ENCODE peak calls at places on chromosomes 1 and 21, in nine cellular contexts. K, T, I, D, L, H, Z, N and P are unnamed samples.

GRCh38 chr1:42735477-42736105 is 4.4 kb downstream of the CLDN19 start:
- DNase-seq in K (no peak), T (no peak), I (no peak), D (no peak), L (no peak), H (no peak), Z (no peak), N (no peak), P (no peak)

GRCh38 chr1:83815348-83815747 is 183.6 kb downstream of the TTLL7 start:
- DNase-seq in K (no peak), T (no peak), I (peak; percentile 75), D (no peak), L (no peak), H (no peak), Z (no peak), N (peak; percentile 84), P (no peak)

GRCh38 chr1:206035027-206035426 is 11.3 kb upstream of the CTSE start:
- DNase-seq in K (no peak), T (no peak), I (no peak), D (no peak), L (no peak), H (no peak), Z (no peak), N (no peak), P (no peak)

GRCh38 chr1:54122131-54122751 is 30.6 kb downstream of the CDCP2 start:
- DNase-seq in K (no peak), T (no peak), I (no peak), D (no peak), L (no peak), H (no peak), Z (no peak), N (no peak), P (no peak)

GRCh38 chr21:25507522-25507921 is 99.8 kb downstream of the MRPL39 start:
- DNase-seq in K (no peak), T (peak; percentile 2), I (no peak), D (no peak), L (no peak), H (no peak), Z (no peak), N (peak; percentile 48), P (peak; percentile 5)

GRCh38 chr1:165928075-165928731 is 100.8 kb downstream of the UCK2 start:
- DNase-seq in K (peak; percentile 77), T (peak; percentile 60), I (peak; percentile 58), D (no peak), L (no peak), H (peak; percentile 76), Z (no peak), N (peak; percentile 77), P (peak; percentile 63)

GRCh38 chr1:245939756-245940345 is 567.2 kb downstream of the SMYD3 start:
- DNase-seq in K (no peak), T (no peak), I (no peak), D (no peak), L (no peak), H (no peak), Z (no peak), N (no peak), P (no peak)

GRCh38 chr1:35637401-35637809 is 3.9 kb downstream of the PSMB2 start:
- DNase-seq in K (peak; percentile 28), T (no peak), I (peak; percentile 59), D (no peak), L (no peak), H (peak; percentile 42), Z (peak; percentile 18), N (peak; percentile 54), P (peak; percentile 63)

GRCh38 chr1:41461790-41462679 is 22.4 kb downstream of the EDN2 start:
- DNase-seq in K (no peak), T (no peak), I (peak; percentile 80), D (no peak), L (no peak), H (no peak), Z (no peak), N (peak; percentile 14), P (no peak)

GRCh38 chr1:64965239-64966157 is 851 bp downstream of the JAK1 start:
- DNase-seq in K (peak; percentile 72), T (no peak), I (peak; percentile 73), D (peak; percentile 90), L (peak; percentile 45), H (no peak), Z (no peak), N (peak; percentile 56), P (peak; percentile 80)

GRCh38 chr1:19477284-19478240 is 7.8 kb downstream of the CAPZB start:
- DNase-seq in K (peak; percentile 61), T (no peak), I (no peak), D (no peak), L (no peak), H (peak; percentile 70), Z (no peak), N (no peak), P (peak; percentile 87)

GRCh38 chr1:85048296-85049064 is at the start of gene MCOLN3:
- DNase-seq in K (peak; percentile 66), T (peak; percentile 26), I (no peak), D (peak; percentile 71), L (peak; percentile 27), H (peak; percentile 72), Z (no peak), N (peak; percentile 11), P (no peak)

GRCh38 chr1:66998972-66999371 is 55.0 kb downstream of the SLC35D1 start:
- DNase-seq in K (no peak), T (no peak), I (no peak), D (no peak), L (no peak), H (no peak), Z (no peak), N (no peak), P (peak; percentile 22)

GRCh38 chr1:54927475-54928240 is 40.7 kb upstream of the DHCR24 start:
- DNase-seq in K (no peak), T (no peak), I (peak; percentile 75), D (no peak), L (no peak), H (no peak), Z (no peak), N (peak; percentile 71), P (no peak)

GRCh38 chr1:53733975-53734649 is 4.9 kb downstream of the GLIS1 start:
- DNase-seq in K (no peak), T (no peak), I (no peak), D (no peak), L (no peak), H (no peak), Z (no peak), N (peak; percentile 92), P (no peak)

GRCh38 chr1:17569200-17570139 is 30.0 kb downstream of the ARHGEF10L start:
- DNase-seq in K (no peak), T (no peak), I (peak; percentile 94), D (peak; percentile 95), L (peak; percentile 56), H (no peak), Z (no peak), N (peak; percentile 91), P (peak; percentile 78)

GRCh38 chr21:39696620-39697019 is 48.4 kb upstream of the IGSF5 start:
- DNase-seq in K (no peak), T (no peak), I (no peak), D (no peak), L (no peak), H (no peak), Z (no peak), N (peak; percentile 9), P (no peak)

GRCh38 chr1:26996024-26996423 is 2.5 kb downstream of the TRNP1 start:
- DNase-seq in K (no peak), T (peak; percentile 34), I (peak; percentile 40), D (no peak), L (no peak), H (no peak), Z (no peak), N (peak; percentile 54), P (no peak)

GRCh38 chr1:84410328-84411107 is 12.2 kb downstream of the DNASE2B start:
- DNase-seq in K (no peak), T (no peak), I (no peak), D (no peak), L (no peak), H (no peak), Z (no peak), N (no peak), P (no peak)

GRCh38 chr1:52240592-52240991 is 98.7 kb downstream of the ZFYVE9 start:
- DNase-seq in K (no peak), T (no peak), I (no peak), D (no peak), L (no peak), H (no peak), Z (no peak), N (no peak), P (peak; percentile 30)
- TF ChIP-seq CTCF in K (no peak), T (no peak), I (no peak), D (no peak), L (no peak), H (no peak), Z (no peak), N (no peak), P (no peak)

GRCh38 chr1:117622726-117623125 is 16.9 kb downstream of the TENT5C start:
- DNase-seq in K (no peak), T (no peak), I (no peak), D (no peak), L (no peak), H (no peak), Z (no peak), N (no peak), P (no peak)
- TF ChIP-seq CTCF in K (no peak), T (no peak), I (peak; percentile 6), D (no peak), L (no peak), H (no peak), Z (no peak), N (no peak), P (no peak)

DNA sequence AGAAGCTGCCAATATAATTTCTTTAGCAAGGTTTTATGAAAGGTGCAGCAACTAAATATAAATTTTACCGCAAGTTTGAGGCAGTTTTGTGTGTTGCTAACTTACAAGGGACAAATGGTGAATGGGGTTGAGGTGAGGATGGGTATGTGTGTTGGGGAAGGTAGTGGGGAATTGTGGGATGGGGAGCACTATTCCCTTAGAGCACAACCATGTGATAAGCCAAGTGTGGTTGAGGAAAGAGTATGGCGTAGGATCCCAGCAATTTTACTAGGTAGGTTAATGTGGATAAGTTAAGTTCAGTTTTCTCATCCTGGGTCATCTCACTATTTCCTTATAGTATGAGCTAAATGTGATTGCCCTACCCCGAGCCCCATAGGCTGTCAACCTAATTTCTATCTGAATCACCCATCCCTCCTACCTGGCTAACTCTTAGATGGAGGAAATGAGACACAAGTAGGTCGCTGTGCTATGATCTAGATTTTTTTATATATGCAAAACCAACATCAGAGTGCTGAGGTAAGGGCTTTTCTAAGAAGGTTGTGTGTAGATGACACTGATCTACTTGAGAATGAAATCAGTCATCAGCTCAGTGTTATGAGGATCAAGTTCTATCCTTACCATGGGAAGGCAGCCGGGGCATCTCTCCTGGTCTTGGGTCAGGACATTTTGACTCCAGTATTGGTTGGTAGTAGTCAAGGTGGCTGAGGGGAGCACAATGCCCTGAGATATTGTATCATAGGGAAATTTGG is 23.8 kb downstream of the SLAMF1 start:
- DNase-seq in K (peak; percentile 37), T (no peak), I (no peak), D (no peak), L (no peak), H (no peak), Z (no peak), N (no peak), P (no peak)
- TF ChIP-seq CTCF in K (no peak), T (no peak), I (no peak), D (no peak), L (no peak), H (no peak), Z (no peak), N (no peak), P (no peak)

GRCh38 chr1:88593358-88593757 is 90.7 kb upstream of the PKN2 start:
- DNase-seq in K (no peak), T (no peak), I (no peak), D (no peak), L (no peak), H (no peak), Z (no peak), N (no peak), P (no peak)

GRCh38 chr1:88595355-88595754 is 88.7 kb upstream of the PKN2 start:
- DNase-seq in K (peak; percentile 25), T (peak; percentile 18), I (peak; percentile 55), D (no peak), L (no peak), H (peak; percentile 18), Z (no peak), N (peak; percentile 59), P (peak; percentile 75)
- TF ChIP-seq CTCF in K (peak; percentile 46), T (no peak), I (peak; percentile 38), D (no peak), L (no peak), H (peak; percentile 20), Z (peak; percentile 15), N (peak; percentile 55), P (peak; percentile 25)